ENCODE peak calls at places on chromosomes 2 and 18, in eight cellular contexts. Q, K, I, A, U, T, B and O are unnamed samples.

GRCh38 chr18:3530807-3531206 is 80.8 kb downstream of the TGIF1 start:
- DNase-seq in Q (no peak), K (no peak), T (no peak), U (no peak), I (no peak), B (no peak), A (no peak), O (no peak)

GRCh38 chr18:79875531-79875919 is 75.9 kb downstream of the SLC66A2 start:
- DNase-seq in B (no peak), I (no peak), K (no peak), Q (no peak), A (no peak), T (no peak), U (no peak), O (no peak)

GRCh38 chr2:67043781-67044478 is 353.2 kb upstream of the ETAA1 start:
- DNase-seq in K (no peak), T (no peak), A (no peak), I (no peak), Q (no peak), U (no peak), B (no peak), O (no peak)

GRCh38 chr2:190365499-190366204 is 22.3 kb downstream of the INPP1 start:
- DNase-seq in A (no peak), B (no peak), T (no peak), Q (no peak), U (no peak), K (no peak), I (no peak), O (no peak)

GRCh38 chr18:21406111-21406510 is 164.1 kb downstream of the GREB1L start:
- DNase-seq in T (no peak), I (no peak), Q (no peak), K (no peak), A (no peak), U (no peak), B (no peak), O (no peak)

GRCh38 chr2:40690036-40690435 is 238.1 kb upstream of the SLC8A1 start:
- DNase-seq in Q (no peak), B (no peak), I (no peak), K (no peak), U (no peak), A (no peak), T (no peak), O (no peak)

GRCh38 chr2:120909102-120909501 is 173.4 kb downstream of the GLI2 start:
- DNase-seq in B (no peak), Q (no peak), T (no peak), A (no peak), U (no peak), I (no peak), K (no peak), O (no peak)

GRCh38 chr2:8119782-8120551 is 561.9 kb upstream of the ID2 start:
- DNase-seq in U (no peak), A (no peak), T (no peak), I (no peak), B (no peak), Q (peak; percentile 73), K (no peak), O (no peak)

GRCh38 chr2:10863837-10864236 is 47.9 kb upstream of the KCNF1 start:
- DNase-seq in I (no peak), Q (peak; percentile 44), K (no peak), U (no peak), A (no peak), T (no peak), B (no peak), O (no peak)

GRCh38 chr18:74331404-74331803 is 15.8 kb downstream of the C18orf63 start:
- DNase-seq in K (no peak), A (no peak), U (no peak), B (no peak), T (no peak), Q (peak; percentile 51), I (peak; percentile 18), O (no peak)

GRCh38 chr2:101821828-101822458 is 124.4 kb downstream of the MAP4K4 start:
- DNase-seq in A (no peak), T (no peak), K (no peak), U (no peak), Q (no peak), I (no peak), B (no peak), O (no peak)

GRCh38 chr2:88885275-88885674 is 193.8 kb downstream of the RPIA start:
- DNase-seq in A (no peak), I (no peak), T (no peak), K (no peak), B (no peak), Q (no peak), U (no peak), O (no peak)

GRCh38 chr2:88880441-88880953 is 189.0 kb downstream of the RPIA start:
- DNase-seq in U (peak; percentile 63), B (peak; percentile 16), I (peak; percentile 43), K (peak; percentile 47), T (no peak), A (no peak), Q (peak; percentile 39), O (no peak)

DNA sequence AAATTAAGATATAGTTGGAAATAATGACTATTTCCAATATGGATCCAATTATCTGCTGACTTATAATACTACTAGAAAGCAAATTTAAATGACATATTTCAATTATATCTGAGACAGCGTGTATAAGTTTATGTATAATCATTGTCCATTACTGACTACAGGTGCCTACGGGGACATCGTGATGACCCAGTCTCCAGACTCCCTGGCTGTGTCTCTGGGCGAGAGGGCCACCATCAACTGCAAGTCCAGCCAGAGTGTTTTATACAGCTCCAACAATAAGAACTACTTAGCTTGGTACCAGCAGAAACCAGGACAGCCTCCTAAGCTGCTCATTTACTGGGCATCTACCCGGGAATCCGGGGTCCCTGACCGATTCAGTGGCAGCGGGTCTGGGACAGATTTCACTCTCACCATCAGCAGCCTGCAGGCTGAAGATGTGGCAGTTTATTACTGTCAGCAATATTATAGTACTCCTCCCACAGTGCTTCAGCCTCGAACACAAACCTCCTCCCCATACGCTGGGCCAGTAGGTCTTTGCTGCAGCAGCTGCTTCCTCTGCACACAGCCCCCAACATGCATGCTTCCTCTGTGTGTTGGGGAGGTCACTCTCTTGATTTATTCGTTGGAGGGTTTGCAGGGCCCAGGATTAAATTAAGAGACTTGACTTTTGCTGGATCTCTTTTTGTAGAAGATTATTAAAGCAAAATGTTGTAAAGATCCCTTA is 194.4 kb downstream of the RPIA start:
- DNase-seq in B (no peak), I (no peak), T (no peak), K (no peak), A (no peak), Q (no peak), U (no peak), O (no peak)
- TF ChIP-seq POLR2A in B (no peak), I (no peak), T (no peak), K (no peak), A (no peak), Q (no peak), U (no peak), O (no peak)

GRCh38 chr2:65595641-65596040 is 163.2 kb upstream of the SPRED2 start:
- DNase-seq in A (no peak), U (peak; percentile 45), T (no peak), B (no peak), Q (no peak), I (no peak), K (no peak), O (no peak)
- H3K27ac ChIP-seq in A (no peak overlapping the region), U (no peak overlapping the region), T (no peak overlapping the region), B (no peak overlapping the region), Q (no peak overlapping the region), I (no peak overlapping the region), K (no peak overlapping the region), O (no peak overlapping the region)

GRCh38 chr2:219482674-219483405 is 15.9 kb upstream of the GMPPA start:
- DNase-seq in B (no peak), U (no peak), A (no peak), T (no peak), I (no peak), K (no peak), Q (no peak), O (no peak)

GRCh38 chr2:219483451-219484342 is 15.0 kb upstream of the GMPPA start:
- DNase-seq in T (no peak), Q (no peak), U (no peak), B (no peak), I (no peak), K (no peak), A (no peak), O (no peak)

GRCh38 chr2:219484343-219485200 is 14.1 kb upstream of the GMPPA start:
- DNase-seq in I (no peak), A (no peak), B (no peak), K (no peak), T (no peak), U (no peak), Q (no peak), O (no peak)

GRCh38 chr2:219486424-219486959 is 12.2 kb upstream of the GMPPA start:
- DNase-seq in U (no peak), A (no peak), Q (no peak), I (no peak), T (no peak), B (no peak), K (no peak), O (peak; percentile 79)

GRCh38 chr2:219485201-219485580 is 13.5 kb upstream of the GMPPA start:
- DNase-seq in U (no peak), T (no peak), I (no peak), K (no peak), B (no peak), Q (no peak), A (no peak), O (no peak)
- H3K4me3 ChIP-seq in U (no peak overlapping the region), T (no peak overlapping the region), I (no peak overlapping the region), K (no peak overlapping the region), B (no peak overlapping the region), Q (no peak overlapping the region), A (no peak overlapping the region), O (no peak overlapping the region)

GRCh38 chr18:29496276-29496675 is 1319.3 kb upstream of the CDH2 start:
- DNase-seq in Q (no peak), B (no peak), T (no peak), U (no peak), K (no peak), I (no peak), A (no peak), O (no peak)

GRCh38 chr18:29501952-29502351 is 1325.0 kb upstream of the CDH2 start:
- DNase-seq in K (no peak), B (no peak), U (no peak), A (no peak), I (no peak), Q (peak; percentile 87), T (no peak), O (no peak)
- TF ChIP-seq POLR2A in K (no peak), B (no peak), U (no peak), A (no peak), I (no peak), Q (no peak), T (no peak), O (no peak)

GRCh38 chr18:37380546-37381110 is 185.0 kb downstream of the CELF4 start:
- DNase-seq in Q (no peak), U (no peak), K (no peak), I (no peak), B (no peak), A (no peak), T (no peak), O (no peak)
- H3K27ac ChIP-seq in Q (no peak overlapping the region), U (no peak overlapping the region), K (no peak overlapping the region), I (no peak overlapping the region), B (no peak overlapping the region), A (no peak overlapping the region), T (no peak overlapping the region), O (no peak overlapping the region)

DNA sequence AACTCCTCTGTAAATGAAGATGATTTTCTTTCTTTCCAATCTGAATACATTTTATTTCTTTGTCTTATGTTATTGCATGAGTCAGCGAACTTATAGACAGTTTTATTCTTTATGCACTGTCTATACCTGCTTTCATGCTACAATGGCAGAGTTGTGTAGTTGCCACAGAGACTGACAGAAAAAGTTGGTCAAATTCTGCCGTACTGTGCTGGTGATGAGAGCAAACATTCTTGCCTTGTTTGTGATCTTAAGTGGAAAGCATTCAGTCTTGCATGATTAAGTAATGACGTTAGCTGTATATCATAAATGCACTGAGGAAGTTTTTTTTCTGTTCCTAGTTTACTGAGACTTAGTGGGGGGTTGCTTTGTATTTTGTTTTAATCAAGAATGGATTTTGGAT is 32.9 kb downstream of the ZC3H15 start:
- DNase-seq in I (no peak), A (no peak), K (no peak), B (no peak), U (no peak), T (no peak), Q (peak; percentile 67), O (no peak)
- H3K4me3 ChIP-seq in I (no peak overlapping the region), A (no peak overlapping the region), K (no peak overlapping the region), B (no peak overlapping the region), U (no peak overlapping the region), T (no peak overlapping the region), Q (no peak overlapping the region), O (no peak overlapping the region)